ENCODE peak calls at places on chromosomes 13 and 19, in ten cellular contexts. M, L, N, Q, B, S, O, A, G and E are unnamed samples.

GRCh38 chr19:4744451-4745170 is 21.0 kb upstream of the DPP9 start:
- DNase-seq in M (no peak), L (peak; percentile 96), N (no peak), Q (no peak), B (peak; percentile 46), S (no peak), O (peak; percentile 89), A (peak; percentile 96), G (no peak), E (no peak)

GRCh38 chr13:48448963-48449614 is 36.2 kb upstream of the LPAR6 start:
- DNase-seq in M (no peak), L (peak; percentile 92), N (peak; percentile 23), Q (no peak), B (no peak), S (no peak), O (peak; percentile 71), A (peak; percentile 81), G (no peak), E (no peak)

GRCh38 chr13:66809496-66809895 is 420.6 kb downstream of the PCDH9 start:
- DNase-seq in M (no peak), L (peak; percentile 59), N (no peak), Q (no peak), B (no peak), S (no peak), O (no peak), A (no peak), G (no peak), E (no peak)

GRCh38 chr13:48194392-48194754 is 38.6 kb upstream of the ITM2B start:
- DNase-seq in M (no peak), L (no peak), N (peak; percentile 28), Q (no peak), B (no peak), S (no peak), O (no peak), A (no peak), G (no peak), E (no peak)

GRCh38 chr13:41193469-41193868 is 900 bp downstream of the KBTBD7 start:
- DNase-seq in M (no peak), L (no peak), N (no peak), Q (no peak), B (no peak), S (no peak), O (no peak), A (no peak), G (no peak), E (no peak)

GRCh38 chr19:18262917-18263316 is 11.3 kb downstream of the IQCN start:
- DNase-seq in M (no peak), L (no peak), N (no peak), Q (no peak), B (no peak), S (no peak), O (no peak), A (no peak), G (no peak), E (no peak)

GRCh38 chr19:8512115-8512967 is 1.6 kb downstream of the ZNF414 start:
- DNase-seq in M (no peak), L (peak; percentile 51), N (no peak), Q (no peak), B (no peak), S (peak; percentile 71), O (no peak), A (peak; percentile 31), G (no peak), E (no peak)

GRCh38 chr13:41065098-41065497 is 3.8 kb downstream of the WBP4 start:
- DNase-seq in M (no peak), L (peak; percentile 87), N (no peak), Q (no peak), B (no peak), S (no peak), O (peak; percentile 81), A (peak; percentile 82), G (no peak), E (no peak)

GRCh38 chr13:110644892-110645521 is 29.7 kb downstream of the NAXD start:
- DNase-seq in M (peak; percentile 72), L (peak; percentile 37), N (peak; percentile 57), Q (no peak), B (no peak), S (peak; percentile 74), O (peak; percentile 74), A (peak; percentile 59), G (peak; percentile 56), E (peak; percentile 27)

GRCh38 chr19:18020212-18021067 is 12.5 kb downstream of the ARRDC2 start:
- DNase-seq in M (no peak), L (peak; percentile 70), N (no peak), Q (no peak), B (peak; percentile 78), S (peak; percentile 84), O (peak; percentile 45), A (peak; percentile 39), G (peak; percentile 66), E (peak; percentile 96)

GRCh38 chr13:47188802-47189201 is 291.9 kb upstream of the HTR2A start:
- DNase-seq in M (no peak), L (peak; percentile 62), N (no peak), Q (no peak), B (no peak), S (no peak), O (peak; percentile 91), A (peak; percentile 98), G (no peak), E (no peak)

GRCh38 chr13:61316647-61317046 is 99.0 kb downstream of the PCDH20 start:
- DNase-seq in M (no peak), L (no peak), N (no peak), Q (no peak), B (no peak), S (no peak), O (no peak), A (no peak), G (no peak), E (no peak)

GRCh38 chr13:32267836-32268439 is 47.2 kb downstream of the ZAR1L start:
- DNase-seq in M (peak; percentile 44), L (no peak), N (no peak), Q (no peak), B (no peak), S (no peak), O (no peak), A (no peak), G (peak; percentile 38), E (no peak)

GRCh38 chr13:73952683-73953082 is 181.5 kb downstream of the KLF12 start:
- DNase-seq in M (no peak), L (no peak), N (no peak), Q (no peak), B (no peak), S (no peak), O (peak; percentile 17), A (peak; percentile 30), G (no peak), E (no peak)

GRCh38 chr19:2631213-2631821 is 71.2 kb downstream of the GNG7 start:
- DNase-seq in M (peak; percentile 20), L (no peak), N (no peak), Q (peak; percentile 63), B (no peak), S (no peak), O (peak; percentile 5), A (peak; percentile 46), G (no peak), E (no peak)

GRCh38 chr19:54145541-54146158 is 8.1 kb downstream of the CNOT3 start:
- DNase-seq in M (no peak), L (no peak), N (no peak), Q (no peak), B (no peak), S (no peak), O (no peak), A (no peak), G (no peak), E (no peak)

GRCh38 chr13:29402168-29402621 is 193.3 kb downstream of the SLC7A1 start:
- DNase-seq in M (no peak), L (no peak), N (no peak), Q (no peak), B (no peak), S (no peak), O (no peak), A (peak; percentile 25), G (no peak), E (no peak)

GRCh38 chr13:45143346-45143751 is 23.0 kb downstream of the GTF2F2 start:
- DNase-seq in M (no peak), L (no peak), N (no peak), Q (no peak), B (no peak), S (no peak), O (no peak), A (peak; percentile 42), G (no peak), E (no peak)

GRCh38 chr13:41934120-41934519 is 26.8 kb downstream of the VWA8 start:
- DNase-seq in M (no peak), L (no peak), N (no peak), Q (no peak), B (no peak), S (no peak), O (no peak), A (no peak), G (no peak), E (no peak)

GRCh38 chr13:29817604-29818378 is 32.6 kb downstream of the UBL3 start:
- DNase-seq in M (no peak), L (no peak), N (peak; percentile 3), Q (peak; percentile 48), B (no peak), S (no peak), O (no peak), A (no peak), G (no peak), E (no peak)

GRCh38 chr13:95805921-95806320 is 129.0 kb downstream of the DNAJC3 start:
- DNase-seq in M (no peak), L (no peak), N (no peak), Q (no peak), B (no peak), S (no peak), O (no peak), A (no peak), G (no peak), E (no peak)

GRCh38 chr19:11848200-11848593 is 329 bp upstream of the ZNF439 start:
- DNase-seq in M (no peak), L (no peak), N (no peak), Q (no peak), B (no peak), S (no peak), O (no peak), A (no peak), G (no peak), E (no peak)
- H3K4me3 ChIP-seq in M (peak overlapping the region; percentile 78), L (peak overlapping the region; percentile 78), N (no peak overlapping the region), Q (peak overlapping the region; percentile 81), B (peak overlapping the region; percentile 51), S (no peak overlapping the region), O (peak overlapping the region; percentile 81), A (peak overlapping the region; percentile 46), G (no peak overlapping the region), E (peak overlapping the region; percentile 89)

GRCh38 chr19:1487576-1488281 is 2.4 kb downstream of the PCSK4 start:
- DNase-seq in M (no peak), L (no peak), N (no peak), Q (no peak), B (no peak), S (peak; percentile 53), O (no peak), A (no peak), G (no peak), E (no peak)
- H3K4me3 ChIP-seq in M (no peak overlapping the region), L (no peak overlapping the region), N (no peak overlapping the region), Q (no peak overlapping the region), B (no peak overlapping the region), S (no peak overlapping the region), O (no peak overlapping the region), A (no peak overlapping the region), G (no peak overlapping the region), E (no peak overlapping the region)

GRCh38 chr13:113160983-113161382 is 2.5 kb downstream of the PROZ start:
- DNase-seq in M (no peak), L (no peak), N (no peak), Q (no peak), B (no peak), S (no peak), O (no peak), A (no peak), G (no peak), E (no peak)
- H3K4me3 ChIP-seq in M (no peak overlapping the region), L (no peak overlapping the region), N (no peak overlapping the region), Q (no peak overlapping the region), B (no peak overlapping the region), S (no peak overlapping the region), O (no peak overlapping the region), A (no peak overlapping the region), G (no peak overlapping the region), E (no peak overlapping the region)

GRCh38 chr19:46975011-46975917 is 44.4 kb upstream of the NPAS1 start:
- DNase-seq in M (no peak), L (no peak), N (no peak), Q (no peak), B (no peak), S (peak; percentile 21), O (peak; percentile 58), A (no peak), G (no peak), E (no peak)
- H3K4me3 ChIP-seq in M (no peak overlapping the region), L (peak overlapping the region; percentile 59), N (no peak overlapping the region), Q (no peak overlapping the region), B (no peak overlapping the region), S (no peak overlapping the region), O (no peak overlapping the region), A (no peak overlapping the region), G (no peak overlapping the region), E (peak overlapping the region; percentile 24)